ENCODE peak calls at places on chromosome 19, in ten cellular contexts. D is HCT116, K is K562, G is stomach, F is suprapubic skin, L is SK-N-SH, I is spleen, B is prostate gland, R is breast epithelium, J is endothelial cell of umbilical vein. M is an unnamed sample.

GRCh38 chr19:1862424-1863307 is 713 bp downstream of the KLF16 start:
- DNase-seq in F (no peak), B (no peak), I (peak), R (no peak), D (no peak), J (no peak), K (peak), L (peak), G (no peak), M (peak)

GRCh38 chr19:35718345-35719041 is 690 bp downstream of the KMT2B start:
- DNase-seq in I (peak), L (peak), B (no peak), R (no peak), F (peak), D (no peak), K (peak), J (peak), G (peak), M (peak)

GRCh38 chr19:29170554-29170953 is 42.4 kb downstream of the UQCRFS1 start:
- DNase-seq in R (no peak), B (no peak), G (no peak), D (no peak), I (no peak), F (no peak), L (no peak), K (no peak), J (no peak), M (no peak)

GRCh38 chr19:38209671-38210457 is 14.2 kb downstream of the DPF1 start:
- DNase-seq in G (peak), J (peak), I (no peak), B (peak), F (peak), D (no peak), R (peak), L (peak), K (no peak), M (peak)

GRCh38 chr19:34493649-34494044 is 12.1 kb downstream of the WTIP start:
- DNase-seq in B (no peak), L (no peak), I (peak), R (no peak), J (no peak), D (no peak), F (no peak), K (no peak), G (no peak), M (no peak)

GRCh38 chr19:33022472-33023116 is 42.1 kb downstream of the RHPN2 start:
- DNase-seq in D (no peak), I (no peak), K (no peak), G (no peak), F (no peak), J (no peak), B (no peak), L (no peak), R (no peak), M (no peak)

GRCh38 chr19:55539082-55539715 is 2.3 kb upstream of the SBK2 start:
- DNase-seq in J (no peak), G (no peak), D (no peak), L (no peak), K (no peak), I (no peak), B (no peak), R (no peak), F (no peak), M (no peak)

GRCh38 chr19:12779162-12779993 is 4.0 kb upstream of the HOOK2 start:
- DNase-seq in L (peak), B (no peak), I (peak), F (no peak), D (no peak), J (peak), R (no peak), K (peak), G (no peak), M (peak)

GRCh38 chr19:19562665-19563347 is 24.7 kb downstream of the CILP2 start:
- DNase-seq in J (no peak), I (no peak), R (no peak), K (peak), L (no peak), D (no peak), F (no peak), G (no peak), B (no peak), M (no peak)

GRCh38 chr19:52664461-52664860 is 26.3 kb upstream of the ZNF83 start:
- DNase-seq in L (peak), J (no peak), G (no peak), I (no peak), D (no peak), F (no peak), R (no peak), K (peak), B (no peak), M (no peak)

DNA sequence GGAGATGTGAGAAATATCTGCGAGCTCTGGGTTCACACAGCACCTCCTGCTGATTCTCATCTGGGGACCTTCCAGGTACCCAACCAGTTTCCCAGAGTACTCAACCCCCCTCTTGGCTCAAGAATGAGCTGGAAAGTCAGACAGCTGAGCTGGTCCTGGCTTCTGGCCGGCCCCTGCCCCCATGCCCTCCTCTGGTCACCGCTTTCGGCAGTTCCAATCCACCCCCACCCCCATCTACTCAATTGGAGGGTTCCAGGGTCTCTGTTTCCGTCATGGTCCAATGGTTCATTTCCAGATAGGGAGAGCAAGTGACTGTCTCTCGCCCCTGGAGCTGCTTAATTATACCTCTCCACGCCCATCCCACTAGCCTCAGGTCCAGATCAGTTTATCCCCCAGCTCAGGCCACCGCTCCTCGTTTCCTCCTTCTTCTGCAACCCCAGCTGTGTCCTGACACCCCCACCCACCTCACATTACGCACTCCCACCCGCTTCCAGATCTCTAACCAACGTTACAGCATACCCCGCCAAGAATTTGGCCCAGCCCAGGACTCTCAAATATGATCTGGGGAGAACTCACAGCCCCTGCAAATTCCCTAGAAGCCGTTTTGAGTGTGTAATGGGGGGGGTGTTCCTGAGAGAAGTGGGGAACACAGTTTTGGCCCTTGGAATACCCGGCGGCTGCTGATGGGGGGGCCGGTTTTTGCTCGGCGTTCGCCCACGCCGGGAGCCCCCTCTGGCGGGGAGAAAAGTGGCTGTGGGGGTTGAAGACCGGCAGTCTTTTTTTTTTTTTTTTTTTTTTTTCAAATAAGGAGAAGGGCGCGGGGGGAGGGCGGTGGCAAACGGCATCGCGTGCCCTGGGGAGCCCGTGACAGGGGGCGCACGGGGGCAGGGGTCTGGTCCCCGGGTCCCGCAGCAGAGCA is 1.8 kb upstream of the PDE4A start:
- DNase-seq in R (no peak), L (peak), I (no peak), J (no peak), K (peak), B (no peak), F (no peak), D (no peak), G (no peak), M (no peak)
- H3K27ac ChIP-seq in R (no peak), L (no peak), I (no peak), J (no peak), K (peak), B (no peak), F (no peak), D (peak), G (no peak), M (no peak)

GRCh38 chr19:6539514-6539913 is 8.7 kb downstream of the TNFSF9 start:
- DNase-seq in D (no peak), J (no peak), L (no peak), G (no peak), R (no peak), B (no peak), K (no peak), I (no peak), F (no peak), M (no peak)
- TF ChIP-seq POLR2AphosphoS5 in D (no peak), J (no peak), L (no peak), G (no peak), R (no peak), B (no peak), K (no peak), I (no peak), F (no peak), M (no peak)

GRCh38 chr19:48398329-48399235 is 5.1 kb downstream of the GRIN2D start:
- DNase-seq in J (peak), D (peak), B (peak), K (peak), R (peak), I (peak), L (peak), F (peak), G (peak), M (peak)

GRCh38 chr19:48403606-48404005 is 10.1 kb downstream of the GRIN2D start:
- DNase-seq in I (peak), D (no peak), F (no peak), B (peak), R (no peak), L (peak), J (peak), G (no peak), K (peak), M (peak)

GRCh38 chr19:48400018-48400742 is 6.7 kb downstream of the GRIN2D start:
- DNase-seq in J (peak), D (peak), F (no peak), B (no peak), I (no peak), G (peak), K (peak), L (peak), R (no peak), M (peak)

GRCh38 chr19:48397636-48398328 is 4.3 kb downstream of the GRIN2D start:
- DNase-seq in K (no peak), J (no peak), I (no peak), G (no peak), F (peak), D (no peak), L (no peak), B (no peak), R (no peak), M (no peak)

DNA sequence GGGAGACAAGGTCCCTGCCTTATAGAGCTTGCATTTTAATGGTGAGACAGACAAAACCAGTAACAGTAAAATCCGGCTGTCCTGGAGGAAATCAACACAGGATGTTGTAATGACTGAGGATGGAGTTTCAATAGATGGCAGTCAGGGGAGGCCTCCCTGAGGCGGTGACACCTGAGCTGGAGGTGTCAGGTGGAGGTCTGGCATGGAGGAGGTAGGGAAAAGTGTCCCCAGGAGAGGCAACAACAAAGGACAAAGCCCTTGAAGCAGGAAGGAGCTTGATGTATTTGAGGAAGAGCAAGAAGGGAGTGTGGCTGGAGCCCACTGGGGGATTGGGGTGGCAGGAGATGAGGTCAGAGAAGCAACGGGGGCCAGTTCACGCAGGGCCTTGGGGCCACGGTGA is 7.8 kb downstream of the GRIN2D start:
- DNase-seq in K (no peak), F (no peak), D (no peak), J (no peak), I (no peak), L (no peak), B (no peak), R (no peak), G (no peak), M (no peak)
- H3K27ac ChIP-seq in K (no peak), F (no peak), D (peak), J (no peak), I (no peak), L (no peak), B (no peak), R (no peak), G (no peak), M (no peak)

GRCh38 chr19:3135961-3136683 is at the start of gene GNA15:
- DNase-seq in J (no peak), K (no peak), R (peak), G (peak), I (peak), L (no peak), B (peak), F (no peak), D (no peak), M (peak)
- TF ChIP-seq POLR2AphosphoS5 in J (no peak), K (no peak), R (no peak), G (no peak), I (peak), L (no peak), B (peak), F (no peak), D (no peak), M (no peak)

GRCh38 chr19:45455707-45456499 is 11.9 kb upstream of the FOSB start:
- DNase-seq in G (peak), J (peak), D (peak), I (peak), K (peak), B (peak), L (peak), F (peak), R (peak), M (peak)
- H3K27ac ChIP-seq in G (peak), J (peak), D (peak), I (peak), K (peak), B (peak), L (peak), F (peak), R (peak), M (peak)

GRCh38 chr19:11096210-11096841 is 7.1 kb downstream of the LDLR start:
- DNase-seq in J (peak), D (no peak), K (no peak), I (no peak), F (no peak), B (no peak), L (no peak), G (no peak), R (no peak), M (peak)
- TF ChIP-seq POLR2AphosphoS5 in J (no peak), D (no peak), K (peak), I (no peak), F (no peak), B (no peak), L (no peak), G (no peak), R (no peak), M (peak)

DNA sequence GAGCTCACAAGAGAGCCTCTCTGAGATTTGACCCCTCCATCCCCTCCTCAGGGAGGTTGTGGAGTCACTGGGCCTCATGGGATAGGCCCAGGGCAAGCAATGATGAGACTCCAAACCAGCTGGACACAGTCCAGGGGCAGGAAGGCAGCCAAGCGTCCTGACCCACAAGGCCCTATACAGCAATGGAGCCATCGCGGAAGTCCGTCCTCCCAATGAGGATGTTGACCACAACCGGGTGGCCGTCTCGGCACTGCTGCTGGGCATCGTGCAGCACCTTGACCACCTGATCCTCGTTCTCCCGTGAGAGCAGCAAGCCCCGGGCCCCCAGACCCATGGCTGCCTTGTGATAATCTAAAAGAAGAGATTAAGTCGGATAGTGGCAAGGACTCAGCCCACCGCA is 7.9 kb downstream of the SYDE1 start:
- DNase-seq in B (no peak), J (no peak), G (peak), F (no peak), K (no peak), D (no peak), R (no peak), L (peak), I (no peak), M (peak)
- H3K27ac ChIP-seq in B (no peak), J (no peak), G (no peak), F (no peak), K (no peak), D (no peak), R (peak), L (no peak), I (no peak), M (peak)